ENCODE peak calls at places on chromosomes 7 and 10, in six cellular contexts. R is foreskin fibroblast; S is brain microvascular endothelial cell; Q is AG04450; F is CD8-positive, alpha-beta T cell; M is left ventricle myocardium inferior. W is an unnamed sample.

GRCh38 chr7:72754312-72754711 is 73.7 kb downstream of the TYW1B start:
- DNase-seq in R (no peak), S (peak), Q (no peak), F (no peak), M (no peak), W (no peak)

GRCh38 chr7:105011771-105012502 is 2.1 kb upstream of the KMT2E start:
- DNase-seq in R (no peak), S (no peak), Q (no peak), F (no peak), M (no peak), W (no peak)

GRCh38 chr10:122435212-122435827 is 19.1 kb upstream of the ARMS2 start:
- DNase-seq in R (peak), S (no peak), Q (no peak), F (no peak), M (no peak), W (peak)

GRCh38 chr7:67426654-67427053 is 430.0 kb downstream of the TYW1 start:
- DNase-seq in R (no peak), S (no peak), Q (no peak), F (no peak), M (no peak), W (no peak)

GRCh38 chr7:38660427-38661099 is 29.4 kb upstream of the AMPH start:
- DNase-seq in R (no peak), S (peak), Q (no peak), F (no peak), M (no peak), W (peak)

GRCh38 chr10:14225374-14225773 is 105.3 kb downstream of the FRMD4A start:
- DNase-seq in R (no peak), S (no peak), Q (no peak), F (no peak), M (no peak), W (no peak)

GRCh38 chr7:45918556-45918955 is 2.5 kb downstream of the IGFBP3 start:
- DNase-seq in R (no peak), S (no peak), Q (no peak), F (no peak), M (no peak), W (no peak)

GRCh38 chr10:1504286-1504685 is 233.0 kb downstream of the ADARB2 start:
- DNase-seq in R (no peak), S (no peak), Q (no peak), F (no peak), M (no peak), W (no peak)

GRCh38 chr10:29734640-29734979 is 99.8 kb upstream of the SVIL start:
- DNase-seq in R (no peak), S (no peak), Q (no peak), F (no peak), M (no peak), W (no peak)

GRCh38 chr7:69864283-69864682 is 266.0 kb downstream of the AUTS2 start:
- DNase-seq in R (no peak), S (no peak), Q (no peak), F (no peak), M (no peak), W (peak)

GRCh38 chr10:88117227-88117626 is 253.8 kb downstream of the PTEN start:
- DNase-seq in R (no peak), S (no peak), Q (no peak), F (no peak), M (no peak), W (no peak)

GRCh38 chr7:1226155-1226901 is 6.3 kb upstream of the UNCX start:
- DNase-seq in R (no peak), S (no peak), Q (no peak), F (no peak), M (no peak), W (no peak)

GRCh38 chr7:7783001-7783400 is 64.6 kb upstream of the RPA3 start:
- DNase-seq in R (no peak), S (no peak), Q (no peak), F (no peak), M (no peak), W (no peak)

GRCh38 chr7:129376076-129376777 is 58.0 kb upstream of the STRIP2 start:
- DNase-seq in R (no peak), S (peak), Q (no peak), F (peak), M (no peak), W (peak)

GRCh38 chr7:100627238-100627549 is 14.2 kb downstream of the TFR2 start:
- DNase-seq in R (no peak), S (no peak), Q (no peak), F (no peak), M (no peak), W (no peak)

GRCh38 chr10:105149371-105149871 is 508.3 kb downstream of the SORCS3 start:
- DNase-seq in R (peak), S (no peak), Q (no peak), F (no peak), M (no peak), W (peak)

GRCh38 chr7:1593091-1593866 is 23.4 kb upstream of the PSMG3 start:
- DNase-seq in R (no peak), S (no peak), Q (no peak), F (no peak), M (no peak), W (no peak)

GRCh38 chr10:78804356-78805032 is 264.3 kb upstream of the ZMIZ1 start:
- DNase-seq in R (no peak), S (no peak), Q (no peak), F (no peak), M (peak), W (no peak)

GRCh38 chr7:132199626-132200025 is 376.6 kb downstream of the PLXNA4 start:
- DNase-seq in R (no peak), S (no peak), Q (no peak), F (no peak), M (no peak), W (no peak)

GRCh38 chr10:124688889-124689670 is 55.1 kb downstream of the FAM53B start:
- DNase-seq in R (no peak), S (no peak), Q (no peak), F (peak), M (no peak), W (no peak)

GRCh38 chr7:42345478-42346299 is 108.7 kb upstream of the GLI3 start:
- DNase-seq in R (no peak), S (no peak), Q (no peak), F (no peak), M (no peak), W (peak)

GRCh38 chr10:113028393-113029054 is 78.5 kb downstream of the TCF7L2 start:
- DNase-seq in R (no peak), S (no peak), Q (no peak), F (no peak), M (no peak), W (no peak)

GRCh38 chr7:150520145-150520544 is 5.5 kb downstream of the GIMAP7 start:
- DNase-seq in R (no peak), S (no peak), Q (no peak), F (peak), M (no peak), W (no peak)

GRCh38 chr10:103855424-103855823 is at the start of gene SH3PXD2A:
- DNase-seq in R (no peak), S (no peak), Q (no peak), F (no peak), M (peak), W (no peak)

GRCh38 chr7:77859343-77859742 is 60.8 kb downstream of the PHTF2 start:
- DNase-seq in R (no peak), S (no peak), Q (no peak), F (no peak), M (no peak), W (no peak)

GRCh38 chr7:114364151-114364550 is 50.5 kb upstream of the FOXP2 start:
- DNase-seq in R (no peak), S (no peak), Q (no peak), F (no peak), M (no peak), W (no peak)

GRCh38 chr10:100347568-100348195 is 649 bp downstream of the SCD start:
- DNase-seq in R (no peak), S (no peak), Q (no peak), F (no peak), M (no peak), W (no peak)

GRCh38 chr7:156975620-156976019 is 26.1 kb downstream of the NOM1 start:
- DNase-seq in R (no peak), S (no peak), Q (no peak), F (no peak), M (no peak), W (no peak)

GRCh38 chr7:68936501-68936900 is 661.8 kb upstream of the AUTS2 start:
- DNase-seq in R (no peak), S (no peak), Q (no peak), F (no peak), M (no peak), W (no peak)

GRCh38 chr10:96587255-96588059 is 645 bp upstream of the TM9SF3 start:
- DNase-seq in R (peak), S (peak), Q (peak), F (no peak), M (no peak), W (peak)

GRCh38 chr7:29940199-29940598 is 49.4 kb downstream of the SCRN1 start:
- DNase-seq in R (no peak), S (no peak), Q (no peak), F (no peak), M (no peak), W (peak)

GRCh38 chr7:78134256-78134655 is 335.7 kb downstream of the PHTF2 start:
- DNase-seq in R (peak), S (peak), Q (peak), F (no peak), M (no peak), W (peak)

GRCh38 chr10:30510184-30510931 is 76.4 kb downstream of the MAP3K8 start:
- DNase-seq in R (no peak), S (peak), Q (no peak), F (no peak), M (no peak), W (peak)

GRCh38 chr7:116142374-116142773 is 68.0 kb upstream of the TES start:
- DNase-seq in R (no peak), S (no peak), Q (no peak), F (no peak), M (no peak), W (no peak)

GRCh38 chr7:116139007-116139406 is 71.3 kb upstream of the TES start:
- DNase-seq in R (no peak), S (peak), Q (no peak), F (no peak), M (no peak), W (peak)

GRCh38 chr7:116139807-116140206 is 70.5 kb upstream of the TES start:
- DNase-seq in R (no peak), S (no peak), Q (no peak), F (no peak), M (no peak), W (no peak)

GRCh38 chr7:116142850-116143249 is 67.5 kb upstream of the TES start:
- DNase-seq in R (no peak), S (no peak), Q (no peak), F (no peak), M (no peak), W (no peak)

DNA sequence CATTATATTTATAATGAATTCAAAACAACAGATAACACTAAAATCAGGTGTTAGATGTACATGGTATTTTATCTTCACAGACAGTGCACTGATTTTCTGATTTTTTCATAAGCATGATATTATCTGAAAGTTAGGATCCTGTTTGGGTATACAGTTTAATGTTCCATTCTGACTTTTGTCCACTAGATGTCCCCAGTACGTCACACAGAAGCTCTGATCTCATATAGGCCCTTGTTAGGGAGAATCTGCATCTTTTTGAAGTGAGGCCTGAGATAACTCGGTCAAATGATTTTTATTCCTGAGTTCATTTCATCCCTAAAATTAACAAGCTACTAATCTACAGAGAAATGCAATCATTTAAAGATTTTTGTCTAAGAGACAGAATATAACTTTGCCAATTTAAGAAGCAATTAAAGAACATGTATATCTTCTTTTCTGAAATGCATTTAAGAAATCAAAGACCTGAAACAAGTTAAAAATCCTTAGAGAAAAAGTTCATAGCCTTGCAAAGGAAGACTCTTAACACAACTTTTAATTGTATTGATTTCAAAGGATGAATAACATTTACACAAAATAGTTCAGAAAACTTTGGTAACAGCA is 72.0 kb upstream of the TES start:
- DNase-seq in R (peak), S (peak), Q (peak), F (no peak), M (no peak), W (peak)
- TF ChIP-seq CTCF in R (peak), S (peak), Q (peak), F (peak), M (peak), W (peak)

GRCh38 chr7:5350600-5351385 is 68.0 kb downstream of the SLC29A4 start:
- DNase-seq in R (no peak), S (no peak), Q (no peak), F (no peak), M (no peak), W (no peak)
- H3K4me3 ChIP-seq in R (no peak), S (no peak), Q (no peak), F (no peak), M (no peak), W (no peak)

DNA sequence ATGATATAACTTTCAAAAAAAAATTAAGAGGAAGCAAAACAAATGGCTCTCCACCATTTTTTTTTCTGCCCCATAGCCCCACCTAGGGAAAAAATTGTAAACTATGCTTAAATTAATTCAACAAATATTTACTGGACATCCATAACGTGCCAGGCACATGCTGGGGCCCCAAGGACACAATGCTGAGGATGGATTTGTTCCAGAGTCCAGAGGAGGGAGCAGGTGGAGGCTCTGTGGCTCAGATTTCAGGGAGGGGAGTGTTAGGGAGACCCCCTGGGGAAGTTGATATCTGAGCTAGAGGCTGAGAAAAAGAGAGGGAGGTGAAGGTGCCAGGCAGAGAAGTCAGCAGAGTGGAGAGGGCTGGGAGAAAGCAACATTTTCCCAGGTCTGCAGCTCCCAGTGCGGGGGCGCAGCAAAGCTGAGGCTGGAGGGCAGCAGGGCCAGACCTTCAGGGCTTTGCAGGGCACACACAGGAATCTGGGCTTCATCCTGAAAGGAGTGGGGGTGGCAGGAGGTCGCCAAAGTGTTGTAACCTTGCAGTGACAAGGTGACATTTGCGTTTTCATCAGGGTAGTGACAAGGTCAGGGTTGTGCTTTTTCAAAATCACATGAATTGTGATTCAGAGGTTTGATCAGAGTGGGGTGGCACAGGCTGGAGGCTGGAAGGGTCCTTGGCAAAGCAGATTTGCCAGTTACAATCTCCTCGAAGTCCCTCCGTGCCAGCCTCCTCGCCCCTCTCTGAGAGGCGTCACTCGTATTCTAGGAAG is 261.6 kb downstream of the WDR11 start:
- DNase-seq in R (no peak), S (no peak), Q (no peak), F (no peak), M (no peak), W (no peak)
- TF ChIP-seq CTCF in R (no peak), S (no peak), Q (no peak), F (no peak), M (no peak), W (no peak)

DNA sequence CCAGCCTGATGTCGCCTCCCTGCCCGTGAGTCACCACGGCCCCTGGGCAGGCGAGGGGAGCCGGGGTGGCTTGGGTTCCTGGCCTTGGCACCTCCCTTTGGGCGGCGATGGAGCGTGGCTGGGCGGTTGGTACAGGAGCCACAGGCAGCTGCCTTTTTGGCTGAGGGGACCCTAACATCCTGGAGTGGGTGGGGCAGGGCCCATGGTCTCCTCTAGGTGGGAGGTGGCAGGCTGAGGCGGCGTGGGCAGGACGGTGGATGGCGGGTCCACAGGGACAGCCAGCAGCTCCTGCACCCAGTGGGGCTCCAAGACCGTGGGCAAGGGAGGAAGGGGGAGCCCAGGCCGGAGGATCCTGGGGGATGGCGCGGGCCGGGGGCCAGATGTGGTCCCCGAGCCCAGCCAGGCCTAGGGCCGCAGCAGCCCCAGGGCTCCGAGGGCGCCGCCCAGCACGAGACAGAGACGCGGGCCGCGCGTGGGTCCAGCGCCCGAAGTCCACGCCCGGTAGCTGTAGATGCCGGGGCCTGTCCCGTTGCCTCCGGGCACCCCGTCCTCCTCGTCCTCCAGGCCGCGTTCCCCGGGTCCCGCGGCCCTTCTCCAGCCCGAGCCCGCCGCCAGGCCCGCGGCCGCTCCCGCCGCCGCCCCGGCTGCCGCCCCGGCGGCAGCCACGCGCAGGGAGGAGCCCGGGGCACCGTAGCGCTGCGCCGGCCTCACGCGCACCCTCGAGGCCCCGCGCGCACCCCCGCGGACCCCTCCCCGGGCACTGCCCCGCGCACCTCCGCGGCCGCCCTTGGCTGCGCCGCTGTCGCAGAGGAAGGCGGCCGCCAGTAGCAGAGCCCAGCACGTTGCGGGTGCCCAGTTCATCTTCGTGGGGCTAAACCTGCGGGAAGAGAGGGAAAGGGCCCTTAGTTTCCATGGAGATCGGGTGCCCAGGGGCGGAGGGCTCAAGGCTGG is 1.3 kb downstream of the SPRN start:
- DNase-seq in R (no peak), S (no peak), Q (no peak), F (no peak), M (no peak), W (no peak)
- H3K4me3 ChIP-seq in R (no peak), S (no peak), Q (peak), F (no peak), M (peak), W (no peak)

W was measured in fibroblast of mammary gland.